ENCODE peak calls at places on chromosome 3, in seven cellular contexts. D is lower lobe of right lung, W is upper lobe of right lung, J is fibroblast of lung, F is esophagus muscularis mucosa, N is psoas muscle, O is IMR-90. C is an unnamed sample.

GRCh38 chr3:15319575-15319974 is 12.8 kb downstream of the SH3BP5 start:
- DNase-seq in D (peak), W (no peak), J (peak), F (no peak), N (peak), O (peak), C (no peak)

GRCh38 chr3:42758126-42758525 is 14.9 kb downstream of the CCDC13 start:
- DNase-seq in D (no peak), W (no peak), J (no peak), F (no peak), N (no peak), O (no peak), C (no peak)

GRCh38 chr3:14879161-14879888 is 60.6 kb downstream of the FGD5 start:
- DNase-seq in D (no peak), W (no peak), J (peak), F (no peak), N (no peak), O (no peak), C (peak)

GRCh38 chr3:29430558-29430971 is 149.7 kb downstream of the RBMS3 start:
- DNase-seq in D (no peak), W (no peak), J (peak), F (no peak), N (no peak), O (peak), C (no peak)

GRCh38 chr3:106510206-106510605 is 641.4 kb upstream of the CBLB start:
- DNase-seq in D (no peak), W (no peak), J (peak), F (no peak), N (peak), O (no peak), C (no peak)

GRCh38 chr3:33377931-33378330 is 62.3 kb downstream of the UBP1 start:
- DNase-seq in D (no peak), W (no peak), J (peak), F (no peak), N (no peak), O (peak), C (no peak)

GRCh38 chr3:155352900-155353490 is 59.5 kb upstream of the STRIT1 start:
- DNase-seq in D (no peak), W (no peak), J (peak), F (no peak), N (no peak), O (peak), C (no peak)

GRCh38 chr3:32374788-32375595 is 16.7 kb upstream of the CMTM7 start:
- DNase-seq in D (no peak), W (no peak), J (peak), F (no peak), N (no peak), O (peak), C (peak)

GRCh38 chr3:53154731-53155320 is 6.2 kb upstream of the PRKCD start:
- DNase-seq in D (peak), W (peak), J (no peak), F (no peak), N (no peak), O (no peak), C (no peak)

GRCh38 chr3:36219398-36219797 is 160.9 kb upstream of the STAC start:
- DNase-seq in D (no peak), W (no peak), J (no peak), F (no peak), N (no peak), O (peak), C (no peak)

GRCh38 chr3:38648024-38648658 is 1.3 kb downstream of the SCN5A start:
- DNase-seq in D (no peak), W (no peak), J (no peak), F (peak), N (no peak), O (no peak), C (no peak)

GRCh38 chr3:81876826-81877225 is 115.4 kb upstream of the GBE1 start:
- DNase-seq in D (no peak), W (no peak), J (no peak), F (no peak), N (no peak), O (no peak), C (no peak)

GRCh38 chr3:123535580-123535979 is 49.3 kb downstream of the HACD2 start:
- DNase-seq in D (no peak), W (no peak), J (peak), F (no peak), N (no peak), O (peak), C (no peak)

GRCh38 chr3:4846529-4846928 is 132.7 kb upstream of the BHLHE40 start:
- DNase-seq in D (no peak), W (no peak), J (no peak), F (no peak), N (no peak), O (no peak), C (no peak)

DNA sequence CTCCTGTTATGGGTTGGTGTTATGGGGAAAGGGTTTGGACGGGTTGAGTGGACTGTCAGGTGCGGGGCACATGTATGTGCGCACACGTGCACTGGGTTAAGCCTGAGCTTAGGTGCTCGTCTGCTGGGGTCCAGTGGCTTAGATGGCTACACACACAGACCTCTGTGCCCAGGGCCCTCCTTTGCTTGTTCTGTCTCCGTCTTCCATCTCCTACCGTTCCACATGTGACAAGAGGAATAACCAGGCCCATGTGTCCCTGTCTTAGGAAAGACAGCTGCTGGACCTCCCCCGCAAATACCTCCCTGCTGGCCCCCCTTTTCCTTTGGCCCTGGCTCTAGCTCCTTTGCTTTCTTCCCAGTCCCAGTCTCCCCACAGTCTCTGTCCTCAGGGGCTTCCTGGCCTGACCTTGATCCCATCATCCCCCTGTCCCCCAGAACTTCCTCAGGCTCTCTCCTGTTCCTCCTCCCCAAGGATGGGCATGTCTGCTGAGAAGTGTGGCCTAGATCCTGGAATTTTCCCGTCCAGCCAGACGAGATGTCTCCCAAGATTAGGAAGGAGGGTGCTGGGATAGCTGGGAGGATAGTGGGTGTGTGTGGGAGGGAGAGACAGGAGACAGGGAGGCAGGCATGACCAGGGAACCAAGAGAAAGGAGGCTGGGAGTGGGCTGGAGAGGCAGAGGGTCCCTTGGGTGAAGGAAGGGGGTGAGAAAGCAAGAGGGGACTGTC is 805 bp upstream of the THPO start:
- DNase-seq in D (no peak), W (no peak), J (no peak), F (no peak), N (no peak), O (no peak), C (no peak)
- H3K27ac ChIP-seq in D (peak), W (no peak), J (no peak), F (peak), N (peak), O (no peak), C (no peak)

GRCh38 chr3:26118165-26118564 is 328.3 kb downstream of the OXSM start:
- DNase-seq in D (no peak), W (no peak), J (no peak), F (no peak), N (no peak), O (no peak), C (no peak)
- TF ChIP-seq CTCF in D (no peak), W (peak), J (no peak), F (peak), N (peak), O (no peak), C (no peak)

GRCh38 chr3:185153170-185153733 is 392 bp upstream of the C3orf70 start:
- DNase-seq in D (no peak), W (no peak), J (no peak), F (no peak), N (peak), O (no peak), C (no peak)
- H3K27ac ChIP-seq in D (no peak), W (no peak), J (no peak), F (peak), N (no peak), O (no peak), C (no peak)

GRCh38 chr3:118863731-118864322 is 170.8 kb downstream of the IGSF11 start:
- DNase-seq in D (no peak), W (no peak), J (no peak), F (peak), N (no peak), O (no peak), C (no peak)
- TF ChIP-seq CTCF in D (no peak), W (no peak), J (no peak), F (no peak), N (no peak), O (no peak), C (no peak)

GRCh38 chr3:140013220-140013619 is 78.2 kb downstream of the CLSTN2 start:
- DNase-seq in D (no peak), W (no peak), J (no peak), F (peak), N (no peak), O (no peak), C (no peak)
- H3K27ac ChIP-seq in D (no peak), W (no peak), J (no peak), F (no peak), N (no peak), O (no peak), C (no peak)

GRCh38 chr3:151058742-151059141 is 26.7 kb upstream of the MED12L start:
- DNase-seq in D (no peak), W (no peak), J (no peak), F (no peak), N (no peak), O (no peak), C (no peak)
- TF ChIP-seq CTCF in D (no peak), W (no peak), J (no peak), F (no peak), N (no peak), O (no peak), C (no peak)